ENCODE peak calls at places on chromosomes 1 and 21, in four cellular contexts. I is K562, N is GM12878, S is IMR-90. M is an unnamed sample. For H3K4me1, the result is how much of the 10 kb centered on the place peaks cover.

GRCh38 chr21:28655471-28655870 is 337.2 kb downstream of the LTN1 start:
- DNase-seq in N (no peak), I (no peak), S (no peak), M (no peak)

GRCh38 chr1:164768045-164768402 is 209.0 kb downstream of the PBX1 start:
- DNase-seq in S (peak), N (no peak), I (no peak), M (no peak)

GRCh38 chr1:53547321-53547720 is 88.1 kb downstream of the DMRTB1 start:
- DNase-seq in I (no peak), N (no peak), S (no peak), M (no peak)

GRCh38 chr21:39182484-39183271 is 573 bp downstream of the PSMG1 start:
- DNase-seq in S (no peak), N (no peak), I (no peak), M (peak)

GRCh38 chr21:44761011-44761729 is 40.5 kb downstream of the UBE2G2 start:
- DNase-seq in N (no peak), I (no peak), S (no peak), M (no peak)

GRCh38 chr1:225987491-225988316 is 11.4 kb downstream of the SDE2 start:
- DNase-seq in S (peak), N (no peak), I (peak), M (peak)

GRCh38 chr1:238088891-238089290 is 198.2 kb upstream of the ZP4 start:
- DNase-seq in N (no peak), S (no peak), I (no peak), M (no peak)

GRCh38 chr1:114756009-114756892 is 1.5 kb downstream of the CSDE1 start:
- DNase-seq in S (peak), N (peak), I (no peak), M (no peak)

GRCh38 chr1:220045356-220046051 is 801 bp downstream of the EPRS1 start:
- DNase-seq in S (no peak), I (peak), N (no peak), M (peak)

GRCh38 chr1:20359451-20360330 is 69.0 kb downstream of the VWA5B1 start:
- DNase-seq in I (no peak), S (no peak), N (no peak), M (no peak)

GRCh38 chr1:107378602-107379265 is 237.9 kb downstream of the NTNG1 start:
- DNase-seq in S (no peak), N (no peak), I (no peak), M (no peak)

GRCh38 chr1:1781526-1781903 is 3.2 kb upstream of the NADK start:
- DNase-seq in N (no peak), I (no peak), S (no peak), M (no peak)

GRCh38 chr1:121516279-121516967 is 331.6 kb downstream of the SRGAP2C start:
- DNase-seq in S (no peak), I (no peak), N (no peak), M (no peak)

GRCh38 chr1:21317035-21317689 is 26.9 kb upstream of the ECE1 start:
- DNase-seq in N (no peak), S (peak), I (no peak), M (no peak)

GRCh38 chr1:149883598-149884247 is 15.6 kb upstream of the BOLA1 start:
- DNase-seq in I (no peak), N (no peak), S (no peak), M (no peak)

GRCh38 chr1:25702101-25702775 is 85.6 kb downstream of the MAN1C1 start:
- DNase-seq in I (no peak), N (no peak), S (peak), M (no peak)

GRCh38 chr1:247845011-247845692 is 3.5 kb upstream of the OR11L1 start:
- DNase-seq in S (no peak), N (no peak), I (peak), M (no peak)

GRCh38 chr1:226942392-226942791 is 2.3 kb downstream of the COQ8A start:
- DNase-seq in N (no peak), S (no peak), I (no peak), M (no peak)

GRCh38 chr1:223031690-223032601 is 111.1 kb downstream of the TLR5 start:
- DNase-seq in I (no peak), S (no peak), N (no peak), M (no peak)

GRCh38 chr1:17229379-17229778 is 19.5 kb upstream of the PADI3 start:
- DNase-seq in S (no peak), N (no peak), I (no peak), M (no peak)

GRCh38 chr21:37202221-37202805 is 64.8 kb downstream of the VPS26C start:
- DNase-seq in N (no peak), I (no peak), S (no peak), M (no peak)

GRCh38 chr1:224644553-224645154 is 28.5 kb downstream of the CNIH3 start:
- DNase-seq in S (peak), N (peak), I (peak), M (peak)

GRCh38 chr1:74162333-74162732 is 35.6 kb downstream of the LRRIQ3 start:
- DNase-seq in N (no peak), S (peak), I (no peak), M (no peak)

GRCh38 chr1:111732718-111733117 is 6.5 kb downstream of the INKA2 start:
- DNase-seq in I (no peak), S (no peak), N (no peak), M (no peak)

GRCh38 chr1:246153796-246154212 is 353.3 kb downstream of the SMYD3 start:
- DNase-seq in N (no peak), S (peak), I (peak), M (no peak)

GRCh38 chr21:14383596-14384210 is 757 bp upstream of the HSPA13 start:
- DNase-seq in N (peak), I (no peak), S (peak), M (no peak)

GRCh38 chr1:114209971-114210370 is 56.3 kb upstream of the SYT6 start:
- DNase-seq in S (no peak), I (no peak), N (no peak), M (no peak)

GRCh38 chr1:25891606-25892005 is 14.6 kb downstream of the STMN1 start:
- DNase-seq in N (no peak), S (no peak), I (no peak), M (no peak)

GRCh38 chr1:35886606-35887431 is 3.8 kb downstream of the AGO1 start:
- DNase-seq in N (no peak), I (peak), S (peak), M (peak)

GRCh38 chr1:165854101-165854845 is 26.9 kb downstream of the UCK2 start:
- DNase-seq in S (peak), N (no peak), I (no peak), M (peak)

GRCh38 chr1:165851034-165851658 is 23.7 kb downstream of the UCK2 start:
- DNase-seq in N (no peak), I (no peak), S (peak), M (no peak)

GRCh38 chr1:165855010-165855838 is 27.8 kb downstream of the UCK2 start:
- DNase-seq in I (no peak), N (no peak), S (no peak), M (no peak)

GRCh38 chr1:165852896-165853295 is 25.5 kb downstream of the UCK2 start:
- DNase-seq in S (no peak), N (no peak), I (no peak), M (no peak)

DNA sequence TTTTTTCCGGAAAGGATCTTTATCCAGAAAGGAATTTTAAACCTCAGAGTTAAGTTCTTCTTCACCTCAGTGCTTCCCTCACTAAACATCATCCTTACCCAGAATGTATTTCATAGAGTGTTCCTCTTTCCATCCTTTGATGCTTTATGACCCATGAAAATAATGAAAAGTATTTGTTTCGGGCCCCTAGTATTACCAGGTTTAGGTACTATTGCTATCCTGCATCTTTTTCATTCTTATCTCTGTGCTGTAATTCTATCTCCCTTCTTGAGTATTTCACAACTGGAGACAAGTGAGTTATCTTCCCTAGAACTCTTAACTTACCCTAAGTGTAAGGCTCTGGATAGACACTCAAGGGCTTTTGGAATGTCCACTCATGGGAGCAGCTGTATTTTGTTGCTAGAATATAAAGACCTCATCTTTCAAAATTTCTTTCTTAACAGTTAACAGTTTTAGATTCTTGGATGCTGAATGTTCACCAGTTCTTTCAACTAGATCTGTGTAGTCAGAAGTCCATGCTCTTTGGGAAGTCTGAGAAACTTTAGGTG is 26.2 kb downstream of the UCK2 start:
- DNase-seq in N (no peak), I (no peak), S (peak), M (no peak)
- H3K4me1 ChIP-seq in N (under half), I (under half), S (under half), M (under half)

GRCh38 chr1:119986007-119986497 is 83.4 kb downstream of the NOTCH2 start:
- DNase-seq in S (no peak), N (no peak), I (no peak), M (no peak)

GRCh38 chr1:119988316-119989067 is 81.0 kb downstream of the NOTCH2 start:
- DNase-seq in N (no peak), S (peak), I (no peak), M (no peak)

GRCh38 chr1:119984771-119985170 is 84.7 kb downstream of the NOTCH2 start:
- DNase-seq in S (no peak), N (no peak), I (no peak), M (no peak)

GRCh38 chr1:119987112-119987511 is 82.3 kb downstream of the NOTCH2 start:
- DNase-seq in S (peak), I (no peak), N (no peak), M (peak)

GRCh38 chr1:119987689-119988088 is 81.8 kb downstream of the NOTCH2 start:
- DNase-seq in I (no peak), S (no peak), N (no peak), M (no peak)
- H3K9ac ChIP-seq in I (no peak), S (no peak), N (no peak), M (no peak)

GRCh38 chr1:45375104-45376090 is 35.2 kb upstream of the MUTYH start:
- DNase-seq in I (no peak), S (no peak), N (no peak), M (no peak)

GRCh38 chr1:45381243-45381642 is 41.0 kb upstream of the MUTYH start:
- DNase-seq in N (no peak), I (peak), S (no peak), M (no peak)

GRCh38 chr1:45378184-45378583 is 37.9 kb upstream of the MUTYH start:
- DNase-seq in I (no peak), S (no peak), N (no peak), M (no peak)

GRCh38 chr1:45380125-45380524 is 39.9 kb upstream of the MUTYH start:
- DNase-seq in N (no peak), S (no peak), I (no peak), M (no peak)
- TF ChIP-seq FOS in N (no peak), S (no peak), I (no peak), M (no peak)

DNA sequence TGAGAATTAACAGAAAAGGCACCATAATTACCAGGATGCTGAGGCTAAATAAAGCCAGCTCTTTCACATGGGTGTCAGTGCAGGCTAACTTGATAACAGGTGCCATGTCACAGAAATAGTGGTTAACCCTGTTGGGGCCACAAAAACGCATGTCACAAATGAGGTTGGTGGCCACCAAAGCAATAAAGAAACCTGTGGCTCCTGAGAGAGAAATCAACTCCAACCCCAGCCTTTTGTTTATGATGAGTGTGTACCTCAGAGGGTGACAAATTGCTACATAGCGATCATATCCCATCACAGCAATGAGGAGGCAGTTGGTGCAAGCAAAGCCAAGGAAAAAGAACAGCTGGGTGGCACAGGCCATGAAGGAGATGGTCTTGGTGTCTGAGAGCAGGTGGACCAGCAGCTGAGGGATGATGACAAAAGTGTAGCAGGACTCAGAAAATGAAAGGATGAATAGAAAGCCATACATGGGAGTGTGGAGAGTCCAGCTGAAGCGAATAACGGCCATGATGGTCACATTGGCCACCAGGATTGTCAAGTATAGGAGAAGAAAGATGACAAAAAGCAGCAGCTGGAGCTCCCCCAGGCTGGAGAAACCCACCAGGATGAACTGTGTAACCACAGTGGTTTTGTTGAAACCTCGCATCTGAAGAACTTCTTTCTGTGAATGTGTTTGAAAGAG is at the start of gene OR10T2:
- DNase-seq in N (no peak), S (no peak), I (no peak), M (no peak)
- H3K4me1 ChIP-seq in N (under half), S (under half), I (under half), M (under half)

DNA sequence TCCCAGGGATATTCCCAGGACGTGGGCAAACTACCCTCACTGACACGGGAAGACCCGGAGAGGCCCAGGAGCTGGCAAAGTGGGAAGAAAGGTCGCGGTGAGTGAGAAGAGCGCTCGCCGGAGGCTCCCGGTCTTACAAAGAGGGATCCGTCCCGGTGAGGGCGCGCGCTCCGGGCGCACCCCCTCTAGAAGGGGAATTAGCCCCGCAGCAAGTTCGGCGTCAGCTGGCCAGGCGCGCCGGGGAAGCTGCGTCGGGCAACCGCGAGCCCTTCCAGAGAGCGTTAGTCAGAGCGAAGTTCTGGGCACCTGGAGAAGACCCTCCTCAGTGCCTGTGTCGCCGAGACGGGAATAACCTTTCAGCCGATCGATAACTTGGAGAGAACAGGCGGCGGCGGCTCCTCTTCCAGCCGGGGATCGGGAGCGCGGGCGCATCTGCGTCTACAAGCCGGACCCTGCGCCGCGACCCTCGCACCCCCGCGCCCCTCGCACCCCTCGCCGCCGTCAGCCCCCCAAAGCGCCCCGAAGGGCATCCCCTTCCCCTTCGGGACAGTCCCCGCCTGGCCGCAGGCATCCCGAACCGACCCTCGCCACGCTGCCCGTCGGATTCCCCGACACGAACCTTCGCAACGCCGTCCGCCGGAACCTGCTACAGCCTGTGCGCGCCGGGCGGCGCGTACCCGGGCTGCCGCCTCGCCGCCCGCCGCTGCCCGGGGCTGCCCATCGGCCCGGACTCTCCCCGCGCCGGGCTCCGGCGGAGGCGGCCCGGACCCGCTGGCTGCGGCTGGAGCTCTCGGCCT is 485 bp downstream of the SIPA1L2 start:
- DNase-seq in S (no peak), N (no peak), I (no peak), M (peak)
- H3K9ac ChIP-seq in S (peak), N (no peak), I (no peak), M (peak)